ENCODE peak calls at places on chromosomes 16 and 17, in six cellular contexts. D is amniotic stem cell, J is AG04449, N is HEK293T, B is iPS-NIHi11, R is NCI-H446 treated with DMSO at 0.1 percent for 48 hours. A is an unnamed sample.

GRCh38 chr17:57607553-57608120 is 137.5 kb downstream of the CCDC182 start:
- DNase-seq in R (no peak), N (no peak), J (no peak), B (no peak), D (no peak), A (no peak)

GRCh38 chr16:81680444-81681263 is 98.4 kb upstream of the PLCG2 start:
- DNase-seq in J (no peak), D (no peak), R (no peak), B (no peak), N (no peak), A (no peak)

GRCh38 chr17:75335315-75335714 is 46.1 kb upstream of the SLC25A19 start:
- DNase-seq in J (no peak), R (no peak), D (no peak), N (no peak), B (no peak), A (no peak)

GRCh38 chr17:751269-752001 is 629 bp downstream of the GEMIN4 start:
- DNase-seq in N (peak; percentile 20), R (no peak), J (no peak), D (no peak), B (peak; percentile 29), A (peak; percentile 31)

GRCh38 chr17:35244345-35245195 is 1.7 kb downstream of the SLFN5 start:
- DNase-seq in N (peak; percentile 16), J (peak; percentile 52), D (peak; percentile 69), B (peak; percentile 21), R (no peak), A (peak; percentile 75)

GRCh38 chr17:36674278-36674650 is 72.9 kb downstream of the MRM1 start:
- DNase-seq in D (no peak), B (no peak), R (no peak), N (no peak), J (no peak), A (peak; percentile 46)

GRCh38 chr17:52027620-52028019 is 130.9 kb downstream of the CA10 start:
- DNase-seq in J (peak; percentile 47), R (no peak), N (no peak), D (no peak), B (no peak), A (no peak)

GRCh38 chr16:3026609-3027487 is 3.0 kb downstream of the THOC6 start:
- DNase-seq in R (no peak), J (no peak), N (no peak), D (no peak), B (no peak), A (no peak)

GRCh38 chr17:1351967-1352366 is 48.1 kb downstream of the YWHAE start:
- DNase-seq in R (no peak), J (no peak), N (no peak), D (no peak), B (no peak), A (no peak)

GRCh38 chr16:68384293-68385255 is 63.7 kb downstream of the SMPD3 start:
- DNase-seq in D (no peak), N (no peak), R (no peak), B (peak; percentile 62), J (no peak), A (no peak)

GRCh38 chr16:49839462-49839825 is 16.5 kb downstream of the ZNF423 start:
- DNase-seq in D (no peak), B (no peak), R (no peak), N (no peak), J (no peak), A (no peak)

GRCh38 chr17:79133986-79134385 is 59.4 kb downstream of the ENGASE start:
- DNase-seq in B (no peak), J (no peak), N (no peak), R (no peak), D (no peak), A (no peak)

GRCh38 chr16:62392698-62393097 is 356.5 kb upstream of the CDH8 start:
- DNase-seq in D (no peak), R (no peak), N (no peak), J (no peak), B (peak; percentile 2), A (no peak)

GRCh38 chr16:66927918-66928649 is 2.7 kb upstream of the RRAD start:
- DNase-seq in B (no peak), N (no peak), J (no peak), R (no peak), D (no peak), A (no peak)

GRCh38 chr17:11264183-11264871 is 23.3 kb downstream of the SHISA6 start:
- DNase-seq in B (peak; percentile 31), J (no peak), N (no peak), D (no peak), R (no peak), A (no peak)